ENCODE peak calls at places on chromosomes 4 and X, in nine cellular contexts. P, L, Z, U, F, D, O, N and Q are unnamed samples.

GRCh38 chr4:117085185-117085701 is at the start of gene TRAM1L1:
- DNase-seq in P (peak), L (peak), Z (peak), U (no peak), F (peak), D (peak), O (peak), N (peak), Q (peak)

GRCh38 chrX:84174348-84174747 is 13.7 kb downstream of the RPS6KA6 start:
- DNase-seq in P (no peak), L (no peak), Z (no peak), U (no peak), F (no peak), D (no peak), O (no peak), N (no peak), Q (no peak)

GRCh38 chr4:146520894-146521542 is 722 bp downstream of the SLC10A7 start:
- DNase-seq in P (peak), L (peak), Z (peak), U (peak), F (peak), D (peak), O (peak), N (no peak), Q (no peak)

GRCh38 chrX:101415180-101416130 is 7.4 kb downstream of the HNRNPH2 start:
- DNase-seq in P (peak), L (peak), Z (peak), U (peak), F (no peak), D (peak), O (no peak), N (peak), Q (no peak)

GRCh38 chr4:78395642-78396041 is 155.9 kb upstream of the ANXA3 start:
- DNase-seq in P (no peak), L (no peak), Z (no peak), U (no peak), F (no peak), D (no peak), O (no peak), N (no peak), Q (no peak)

GRCh38 chr4:177964061-177964460 is 521.8 kb upstream of the AGA start:
- DNase-seq in P (no peak), L (no peak), Z (no peak), U (no peak), F (no peak), D (no peak), O (no peak), N (no peak), Q (no peak)

GRCh38 chrX:150834695-150835094 is 63.8 kb downstream of the CD99L2 start:
- DNase-seq in P (no peak), L (no peak), Z (no peak), U (no peak), F (no peak), D (no peak), O (no peak), N (no peak), Q (no peak)

GRCh38 chrX:130680164-130681035 is 222.6 kb downstream of the ENOX2 start:
- DNase-seq in P (no peak), L (peak), Z (peak), U (no peak), F (no peak), D (peak), O (no peak), N (no peak), Q (no peak)

GRCh38 chrX:12360389-12360788 is 222.1 kb downstream of the FRMPD4 start:
- DNase-seq in P (no peak), L (peak), Z (no peak), U (no peak), F (no peak), D (no peak), O (no peak), N (peak), Q (no peak)

GRCh38 chrX:48992341-48992740 is 9.7 kb downstream of the GRIPAP1 start:
- DNase-seq in P (no peak), L (no peak), Z (no peak), U (no peak), F (no peak), D (no peak), O (no peak), N (no peak), Q (no peak)

GRCh38 chr4:17544205-17544604 is 29.2 kb downstream of the CLRN2 start:
- DNase-seq in P (peak), L (no peak), Z (peak), U (peak), F (no peak), D (no peak), O (no peak), N (no peak), Q (no peak)

GRCh38 chr4:65668201-65669007 is 1.9 kb downstream of the EPHA5 start:
- DNase-seq in P (peak), L (peak), Z (no peak), U (no peak), F (peak), D (peak), O (peak), N (no peak), Q (no peak)

GRCh38 chr4:177041356-177041755 is 248.6 kb upstream of the VEGFC start:
- DNase-seq in P (no peak), L (no peak), Z (no peak), U (no peak), F (no peak), D (no peak), O (no peak), N (no peak), Q (no peak)

GRCh38 chrX:46626566-46626965 is 53.0 kb downstream of the CHST7 start:
- DNase-seq in P (no peak), L (no peak), Z (no peak), U (peak), F (no peak), D (no peak), O (no peak), N (no peak), Q (no peak)

GRCh38 chrX:46903458-46904242 is 8.6 kb upstream of the JADE3 start:
- DNase-seq in P (peak), L (peak), Z (peak), U (peak), F (peak), D (peak), O (peak), N (peak), Q (peak)

GRCh38 chrX:21725498-21725897 is 32.4 kb downstream of the SMPX start:
- DNase-seq in P (peak), L (no peak), Z (peak), U (peak), F (no peak), D (no peak), O (no peak), N (peak), Q (no peak)

GRCh38 chr4:41644288-41644914 is 104.1 kb downstream of the PHOX2B start:
- DNase-seq in P (peak), L (peak), Z (peak), U (no peak), F (peak), D (peak), O (peak), N (no peak), Q (peak)

GRCh38 chr4:54643172-54643571 is 14.6 kb upstream of the KIT start:
- DNase-seq in P (no peak), L (no peak), Z (no peak), U (no peak), F (no peak), D (no peak), O (no peak), N (no peak), Q (no peak)

GRCh38 chr4:133865606-133866327 is 335.8 kb downstream of the PABPC4L start:
- DNase-seq in P (peak), L (peak), Z (peak), U (peak), F (no peak), D (no peak), O (no peak), N (peak), Q (peak)

GRCh38 chrX:71253253-71254091 is 468 bp downstream of the ZMYM3 start:
- DNase-seq in P (peak), L (peak), Z (peak), U (peak), F (peak), D (peak), O (peak), N (no peak), Q (no peak)

GRCh38 chrX:54785901-54786300 is 12.2 kb downstream of the ITIH6 start:
- DNase-seq in P (peak), L (no peak), Z (peak), U (peak), F (no peak), D (no peak), O (peak), N (no peak), Q (no peak)

GRCh38 chrX:123834116-123834515 is 25.7 kb upstream of the XIAP start:
- DNase-seq in P (no peak), L (no peak), Z (no peak), U (no peak), F (no peak), D (no peak), O (no peak), N (no peak), Q (no peak)

GRCh38 chrX:85243761-85244410 is at the start of the genes SATL1 and ZNF711:
- DNase-seq in P (peak), L (peak), Z (peak), U (no peak), F (peak), D (peak), O (peak), N (no peak), Q (no peak)

GRCh38 chr4:3317011-3317655 is 24.3 kb downstream of the RGS12 start:
- DNase-seq in P (no peak), L (no peak), Z (no peak), U (no peak), F (peak), D (no peak), O (peak), N (no peak), Q (no peak)

GRCh38 chr4:10417720-10418119 is 39.5 kb downstream of the ZNF518B start:
- DNase-seq in P (no peak), L (no peak), Z (no peak), U (no peak), F (no peak), D (no peak), O (no peak), N (no peak), Q (no peak)

GRCh38 chrX:47200385-47201150 is 6.9 kb downstream of the UBA1 start:
- DNase-seq in P (no peak), L (peak), Z (peak), U (no peak), F (no peak), D (peak), O (no peak), N (no peak), Q (no peak)

GRCh38 chr4:74339501-74339900 is 25.4 kb upstream of the EREG start:
- DNase-seq in P (no peak), L (no peak), Z (no peak), U (no peak), F (no peak), D (no peak), O (no peak), N (no peak), Q (no peak)

GRCh38 chr4:19455850-19456602 is 795.7 kb upstream of the SLIT2 start:
- DNase-seq in P (no peak), L (no peak), Z (no peak), U (no peak), F (no peak), D (peak), O (no peak), N (no peak), Q (no peak)

GRCh38 chrX:10496345-10496965 is 123.9 kb downstream of the MID1 start:
- DNase-seq in P (no peak), L (peak), Z (no peak), U (no peak), F (no peak), D (peak), O (no peak), N (peak), Q (no peak)

GRCh38 chr4:142265536-142265935 is 580.6 kb downstream of the INPP4B start:
- DNase-seq in P (no peak), L (peak), Z (no peak), U (no peak), F (no peak), D (no peak), O (peak), N (no peak), Q (no peak)

GRCh38 chrX:152020895-152021294 is 46.4 kb upstream of the GABRE start:
- DNase-seq in P (no peak), L (no peak), Z (no peak), U (no peak), F (no peak), D (no peak), O (no peak), N (no peak), Q (no peak)

GRCh38 chr4:7021930-7022658 is 21.1 kb upstream of the TADA2B start:
- DNase-seq in P (no peak), L (peak), Z (no peak), U (no peak), F (no peak), D (peak), O (no peak), N (peak), Q (peak)

GRCh38 chrX:39982927-39983326 is 114.8 kb downstream of the BCOR start:
- DNase-seq in P (no peak), L (no peak), Z (no peak), U (no peak), F (no peak), D (no peak), O (no peak), N (no peak), Q (no peak)

GRCh38 chrX:5876984-5877655 is 351.5 kb downstream of the NLGN4X start:
- DNase-seq in P (peak), L (no peak), Z (peak), U (peak), F (no peak), D (peak), O (peak), N (no peak), Q (no peak)

GRCh38 chrX:95733426-95733825 is 951.2 kb upstream of the DIAPH2 start:
- DNase-seq in P (no peak), L (no peak), Z (no peak), U (no peak), F (no peak), D (no peak), O (no peak), N (no peak), Q (no peak)

GRCh38 chr4:37827030-37827705 is 682 bp downstream of the PGM2 start:
- DNase-seq in P (no peak), L (peak), Z (no peak), U (peak), F (peak), D (peak), O (no peak), N (no peak), Q (no peak)

GRCh38 chr4:183175631-183176232 is 76.7 kb downstream of the WWC2 start:
- DNase-seq in P (no peak), L (no peak), Z (peak), U (no peak), F (no peak), D (no peak), O (no peak), N (peak), Q (no peak)

DNA sequence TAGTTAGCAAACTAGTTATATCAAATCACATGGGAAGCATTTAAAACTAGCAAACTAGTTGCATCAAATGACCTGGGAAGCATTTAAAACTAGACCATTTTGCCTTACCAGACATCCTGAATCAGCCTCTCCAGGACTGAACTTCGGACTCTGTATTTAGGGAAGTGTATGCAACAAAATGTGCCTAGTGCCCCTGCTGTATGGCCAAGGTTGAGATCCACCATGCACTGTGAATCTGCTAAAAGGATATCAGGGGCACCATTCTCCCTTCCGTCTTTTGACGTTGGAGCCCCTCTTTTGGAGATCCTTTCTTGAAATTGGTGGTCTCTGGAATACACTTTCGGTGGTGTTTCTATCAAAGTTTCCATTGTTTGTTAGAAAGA is 49.5 kb downstream of the CCNI start:
- DNase-seq in P (no peak), L (no peak), Z (peak), U (no peak), F (no peak), D (no peak), O (no peak), N (no peak), Q (no peak)
- TF ChIP-seq CTCF in P (no peak), L (no peak), Z (no peak), U (no peak), F (no peak), D (no peak), O (no peak), N (no peak), Q (no peak)

DNA sequence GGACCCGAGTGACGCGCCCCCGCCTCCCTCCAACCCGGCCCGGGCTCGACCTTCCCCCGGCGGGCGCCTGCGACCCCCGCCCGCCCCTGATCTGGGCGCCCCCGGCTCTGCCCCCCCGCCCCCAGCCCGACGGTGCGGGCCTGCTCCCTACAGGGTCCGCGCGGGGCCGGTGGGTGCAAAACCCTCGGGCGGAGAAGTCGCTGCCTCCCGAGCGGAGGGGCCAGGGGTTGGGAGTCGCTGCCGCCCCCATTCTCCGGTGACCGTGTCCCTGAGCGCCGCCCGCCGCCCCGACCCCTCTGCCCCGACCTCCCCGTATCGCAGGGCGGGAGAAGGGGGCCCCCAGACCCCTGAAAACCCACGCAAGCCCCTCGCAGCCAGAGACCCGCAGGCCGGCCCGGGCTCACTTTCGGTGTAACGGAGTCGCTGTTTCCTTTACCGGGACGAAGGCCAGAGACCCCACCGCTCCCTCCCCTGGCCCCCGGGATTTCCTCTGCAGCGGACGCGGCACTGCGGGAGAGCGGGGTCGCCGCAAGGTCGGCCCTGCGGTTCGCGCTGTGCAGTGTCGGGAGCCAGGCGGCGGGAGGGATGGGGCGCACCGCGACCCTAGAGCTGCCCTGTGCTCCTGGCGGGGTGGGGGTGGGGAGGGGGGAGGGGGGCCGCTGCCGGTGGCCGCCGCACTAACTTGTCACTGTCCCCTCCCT is 729 bp upstream of the CPLX1 start:
- DNase-seq in P (peak), L (no peak), Z (no peak), U (no peak), F (no peak), D (peak), O (peak), N (no peak), Q (no peak)
- H3K4me3 ChIP-seq in P (peak), L (no peak), Z (peak), U (no peak), F (peak), D (no peak), O (no peak), N (no peak), Q (no peak)

GRCh38 chrX:135707880-135708279 is 5.6 kb upstream of the CT45A1 start:
- DNase-seq in P (peak), L (no peak), Z (peak), U (peak), F (no peak), D (no peak), O (no peak), N (no peak), Q (no peak)
- TF ChIP-seq CTCF in P (peak), L (peak), Z (peak), U (peak), F (no peak), D (peak), O (peak), N (peak), Q (peak)

DNA sequence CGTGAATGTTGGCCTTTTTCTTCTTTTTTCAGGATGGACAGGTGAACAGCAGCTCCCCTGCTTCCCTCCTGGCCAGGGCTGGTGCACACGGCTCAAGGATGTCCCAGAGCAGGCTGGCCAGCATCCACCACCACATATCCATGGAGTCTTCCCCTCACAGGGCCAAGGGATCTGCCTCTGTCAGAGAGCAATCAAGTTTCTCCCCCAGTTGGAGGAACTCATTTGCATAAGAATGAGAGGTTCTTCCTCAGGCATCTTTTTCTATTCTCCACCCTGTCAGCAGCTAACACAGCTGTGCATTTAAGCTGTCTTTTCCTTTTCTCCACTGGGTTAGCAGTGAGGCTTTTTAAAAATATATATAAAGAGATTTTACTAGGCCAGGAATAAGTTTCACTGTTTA is 143.8 kb downstream of the ANAPC10 start:
- DNase-seq in P (peak), L (no peak), Z (no peak), U (no peak), F (no peak), D (no peak), O (no peak), N (no peak), Q (no peak)
- H3K4me3 ChIP-seq in P (no peak), L (no peak), Z (no peak), U (no peak), F (no peak), D (no peak), O (no peak), N (no peak), Q (no peak)

GRCh38 chrX:53236025-53236679 is 11.1 kb upstream of the KDM5C start:
- DNase-seq in P (no peak), L (no peak), Z (no peak), U (no peak), F (no peak), D (no peak), O (no peak), N (no peak), Q (no peak)

GRCh38 chrX:53241558-53241957 is 16.6 kb upstream of the KDM5C start:
- DNase-seq in P (no peak), L (no peak), Z (no peak), U (peak), F (no peak), D (peak), O (no peak), N (no peak), Q (no peak)

GRCh38 chrX:53237056-53237455 is 12.0 kb upstream of the KDM5C start:
- DNase-seq in P (no peak), L (no peak), Z (no peak), U (no peak), F (no peak), D (no peak), O (no peak), N (no peak), Q (no peak)

GRCh38 chrX:53242310-53242709 is 17.3 kb upstream of the KDM5C start:
- DNase-seq in P (no peak), L (no peak), Z (no peak), U (no peak), F (no peak), D (peak), O (no peak), N (no peak), Q (no peak)

GRCh38 chrX:53239474-53239873 is 14.5 kb upstream of the KDM5C start:
- DNase-seq in P (peak), L (no peak), Z (peak), U (peak), F (no peak), D (peak), O (no peak), N (no peak), Q (no peak)
- TF ChIP-seq CTCF in P (peak), L (peak), Z (peak), U (peak), F (no peak), D (peak), O (no peak), N (no peak), Q (peak)

GRCh38 chr4:137531121-137531520 is 1.2 kb downstream of the PCDH18 start:
- DNase-seq in P (peak), L (peak), Z (no peak), U (no peak), F (no peak), D (no peak), O (no peak), N (no peak), Q (no peak)
- H3K4me3 ChIP-seq in P (peak), L (peak), Z (no peak), U (no peak), F (peak), D (peak), O (no peak), N (peak), Q (peak)

GRCh38 chrX:43333543-43333942 is 322.6 kb upstream of the MAOA start:
- DNase-seq in P (peak), L (no peak), Z (peak), U (peak), F (no peak), D (no peak), O (no peak), N (no peak), Q (no peak)
- TF ChIP-seq CTCF in P (peak), L (no peak), Z (peak), U (no peak), F (no peak), D (peak), O (no peak), N (no peak), Q (no peak)

GRCh38 chr4:48470135-48470534 is 13.0 kb upstream of the SLC10A4 start:
- DNase-seq in P (no peak), L (no peak), Z (no peak), U (no peak), F (no peak), D (no peak), O (no peak), N (no peak), Q (no peak)

GRCh38 chr4:48467442-48467841 is 15.7 kb upstream of the SLC10A4 start:
- DNase-seq in P (no peak), L (no peak), Z (no peak), U (peak), F (no peak), D (no peak), O (no peak), N (no peak), Q (no peak)

GRCh38 chr4:48467891-48468290 is 15.3 kb upstream of the SLC10A4 start:
- DNase-seq in P (no peak), L (no peak), Z (no peak), U (no peak), F (no peak), D (no peak), O (no peak), N (no peak), Q (no peak)

GRCh38 chr4:48472794-48473193 is 10.3 kb upstream of the SLC10A4 start:
- DNase-seq in P (no peak), L (no peak), Z (no peak), U (no peak), F (no peak), D (no peak), O (no peak), N (no peak), Q (no peak)

GRCh38 chr4:48470570-48470969 is 12.6 kb upstream of the SLC10A4 start:
- DNase-seq in P (no peak), L (no peak), Z (no peak), U (no peak), F (no peak), D (no peak), O (no peak), N (no peak), Q (no peak)
- H3K4me3 ChIP-seq in P (no peak), L (no peak), Z (no peak), U (no peak), F (no peak), D (no peak), O (no peak), N (no peak), Q (no peak)